ENCODE peak calls at places on chromosomes 1 and 21, in eight cellular contexts. Z is mucosa of descending colon, K is AG04450, B is fibroblast of lung, A is cardiac fibroblast, L is stomach, S is WTC11, H is coronary artery. Y is an unnamed sample.

GRCh38 chr1:20143734-20144565 is 4.8 kb downstream of the PLA2G2F start:
- DNase-seq in Z (no peak), K (no peak), B (no peak), A (no peak), L (no peak), S (no peak), H (no peak), Y (no peak)

GRCh38 chr1:181318858-181319235 is 164.5 kb upstream of the CACNA1E start:
- DNase-seq in Z (no peak), K (no peak), B (peak; percentile 1), A (peak; percentile 25), L (no peak), S (no peak), H (no peak), Y (no peak)

GRCh38 chr1:22142315-22143064 is 407 bp downstream of the WNT4 start:
- DNase-seq in Z (no peak), K (no peak), B (peak; percentile 19), A (peak; percentile 21), L (peak; percentile 48), S (peak; percentile 54), H (no peak), Y (no peak)

GRCh38 chr1:229180161-229180560 is 90.8 kb upstream of the RAB4A start:
- DNase-seq in Z (no peak), K (no peak), B (no peak), A (no peak), L (no peak), S (no peak), H (no peak), Y (no peak)

GRCh38 chr1:53362851-53363642 is 35.2 kb upstream of the LRP8 start:
- DNase-seq in Z (peak; percentile 39), K (no peak), B (no peak), A (no peak), L (peak; percentile 8), S (peak; percentile 40), H (peak; percentile 29), Y (no peak)

GRCh38 chr1:25616932-25617625 is 488 bp downstream of the MAN1C1 start:
- DNase-seq in Z (peak; percentile 61), K (no peak), B (no peak), A (no peak), L (no peak), S (peak; percentile 29), H (no peak), Y (no peak)

GRCh38 chr1:107936498-107937481 is 28.2 kb downstream of the VAV3 start:
- DNase-seq in Z (no peak), K (peak; percentile 18), B (peak; percentile 97), A (peak; percentile 90), L (peak; percentile 78), S (peak; percentile 22), H (no peak), Y (peak; percentile 54)

GRCh38 chr1:186812560-186812959 is 16.2 kb upstream of the PLA2G4A start:
- DNase-seq in Z (no peak), K (peak; percentile 71), B (peak; percentile 99), A (peak; percentile 95), L (no peak), S (no peak), H (no peak), Y (peak; percentile 96)

GRCh38 chr1:181685216-181685615 is 201.9 kb downstream of the CACNA1E start:
- DNase-seq in Z (no peak), K (no peak), B (no peak), A (no peak), L (no peak), S (no peak), H (no peak), Y (no peak)

GRCh38 chr1:191155178-191155577 is 677.5 kb upstream of the BRINP3 start:
- DNase-seq in Z (no peak), K (no peak), B (no peak), A (no peak), L (no peak), S (no peak), H (no peak), Y (no peak)

GRCh38 chr1:6425671-6426070 is 1.1 kb downstream of the ESPN start:
- DNase-seq in Z (no peak), K (no peak), B (no peak), A (no peak), L (no peak), S (no peak), H (no peak), Y (no peak)

GRCh38 chr1:74703386-74704182 is 29.3 kb downstream of the CRYZ start:
- DNase-seq in Z (no peak), K (no peak), B (no peak), A (no peak), L (no peak), S (no peak), H (no peak), Y (no peak)

GRCh38 chr1:206735553-206736031 is 35.0 kb upstream of the IL19 start:
- DNase-seq in Z (no peak), K (no peak), B (peak; percentile 50), A (peak; percentile 56), L (no peak), S (no peak), H (no peak), Y (no peak)

GRCh38 chr1:190754769-190755168 is 277.1 kb upstream of the BRINP3 start:
- DNase-seq in Z (no peak), K (peak; percentile 13), B (peak; percentile 55), A (peak; percentile 25), L (no peak), S (no peak), H (no peak), Y (no peak)

GRCh38 chr1:167905182-167905581 is 8.8 kb downstream of the ADCY10 start:
- DNase-seq in Z (no peak), K (no peak), B (peak; percentile 44), A (peak; percentile 32), L (no peak), S (peak; percentile 22), H (no peak), Y (no peak)

GRCh38 chr1:245051349-245052221 is 103.2 kb upstream of the KIF26B start:
- DNase-seq in Z (no peak), K (no peak), B (peak; percentile 41), A (peak; percentile 35), L (peak; percentile 35), S (peak; percentile 24), H (no peak), Y (no peak)

GRCh38 chr21:42820513-42821465 is 58.5 kb downstream of the WDR4 start:
- DNase-seq in Z (no peak), K (no peak), B (no peak), A (no peak), L (peak; percentile 46), S (no peak), H (no peak), Y (no peak)

GRCh38 chr1:223483511-223483910 is 90.3 kb downstream of the CCDC185 start:
- DNase-seq in Z (no peak), K (no peak), B (no peak), A (no peak), L (no peak), S (no peak), H (no peak), Y (no peak)

GRCh38 chr1:223489439-223489838 is 96.2 kb downstream of the CCDC185 start:
- DNase-seq in Z (no peak), K (no peak), B (no peak), A (no peak), L (no peak), S (no peak), H (no peak), Y (no peak)

GRCh38 chr1:223482766-223483165 is 89.6 kb downstream of the CCDC185 start:
- DNase-seq in Z (no peak), K (no peak), B (no peak), A (no peak), L (no peak), S (no peak), H (no peak), Y (no peak)

GRCh38 chr1:223487514-223488259 is 94.5 kb downstream of the CCDC185 start:
- DNase-seq in Z (no peak), K (no peak), B (no peak), A (no peak), L (no peak), S (no peak), H (no peak), Y (no peak)

GRCh38 chr1:223486366-223486765 is 93.2 kb downstream of the CCDC185 start:
- DNase-seq in Z (no peak), K (no peak), B (no peak), A (no peak), L (no peak), S (no peak), H (no peak), Y (no peak)
- TF ChIP-seq CTCF in Z (no peak), K (no peak), B (no peak), A (peak; percentile 8), L (no peak), S (peak; percentile 11), H (no peak), Y (no peak)

GRCh38 chr1:241079459-241079858 is 277.5 kb downstream of the RGS7 start:
- DNase-seq in Z (no peak), K (no peak), B (no peak), A (no peak), L (no peak), S (no peak), H (no peak), Y (no peak)

GRCh38 chr1:241077386-241078147 is 279.4 kb downstream of the RGS7 start:
- DNase-seq in Z (no peak), K (no peak), B (no peak), A (no peak), L (no peak), S (no peak), H (no peak), Y (no peak)

GRCh38 chr1:241079018-241079417 is 278.0 kb downstream of the RGS7 start:
- DNase-seq in Z (no peak), K (no peak), B (no peak), A (no peak), L (no peak), S (no peak), H (no peak), Y (no peak)

GRCh38 chr1:241074507-241074906 is 282.5 kb downstream of the RGS7 start:
- DNase-seq in Z (no peak), K (no peak), B (peak; percentile 32), A (no peak), L (no peak), S (no peak), H (no peak), Y (no peak)
- TF ChIP-seq CTCF in Z (no peak), K (no peak), B (no peak), A (no peak), L (no peak), S (no peak), H (no peak), Y (no peak)

GRCh38 chr1:50620680-50621329 is 197.6 kb upstream of the DMRTA2 start:
- DNase-seq in Z (peak; percentile 62), K (no peak), B (peak; percentile 56), A (peak; percentile 54), L (peak; percentile 64), S (peak; percentile 32), H (no peak), Y (no peak)
- TF ChIP-seq CTCF in Z (peak; percentile 24), K (peak; percentile 69), B (peak; percentile 67), A (peak; percentile 64), L (no peak), S (no peak), H (no peak), Y (peak; percentile 32)

DNA sequence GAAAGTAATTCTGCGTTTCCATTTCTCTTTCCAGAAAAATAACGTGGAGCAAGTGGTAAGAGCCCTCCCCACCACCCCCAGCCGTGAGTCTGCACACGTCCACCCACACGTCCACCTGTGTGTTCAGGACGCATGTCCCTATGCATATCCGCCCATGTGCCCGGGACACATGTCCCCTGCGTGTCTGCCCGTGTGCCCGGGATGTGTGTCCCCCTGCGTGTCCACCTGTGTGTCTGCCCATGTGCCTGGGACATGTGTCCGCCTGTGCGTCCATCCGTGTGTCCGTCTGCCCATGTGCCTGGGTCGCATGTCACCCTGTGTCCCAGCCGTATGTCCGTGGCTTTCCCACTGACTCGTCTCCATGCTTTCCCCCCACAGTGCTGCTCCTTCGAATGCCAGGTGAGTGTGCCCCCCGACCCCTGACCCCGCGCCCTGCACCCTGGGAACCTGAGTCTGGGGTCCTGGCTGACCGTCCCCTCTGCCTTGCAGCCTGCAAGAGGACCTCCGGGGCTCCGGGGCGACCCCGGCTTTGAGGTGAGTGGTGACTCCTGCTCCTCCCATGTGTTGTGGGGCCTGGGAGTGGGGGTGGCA is 5.6 kb downstream of the COL6A1 start:
- DNase-seq in Z (peak; percentile 48), K (no peak), B (no peak), A (no peak), L (no peak), S (peak; percentile 8), H (no peak), Y (no peak)
- TF ChIP-seq CTCF in Z (no peak), K (no peak), B (no peak), A (no peak), L (no peak), S (no peak), H (no peak), Y (no peak)